ENCODE peak calls at places on chromosomes 5 and 9, in six cellular contexts. One of them, this sample, is unnamed.
A peak's percentile ranks its signal among the peaks of the same experiment; 100 is the strongest.

GRCh38 chr5:607541-608285 is 4.4 kb upstream of the CEP72 start:
- DNase-seq in effector memory CD4-positive, alpha-beta T cell: no peak
- DNase-seq in mucosa of descending colon: peak; percentile 59
- DNase-seq in fibroblast of lung: no peak
- DNase-seq in uterus: no peak
- DNase-seq in mesenchymal stem cell: no peak
- DNase-seq in this sample: peak; percentile 86

GRCh38 chr5:145484195-145484594 is 350.9 kb downstream of the PRELID2 start:
- DNase-seq in effector memory CD4-positive, alpha-beta T cell: no peak
- DNase-seq in mucosa of descending colon: no peak
- DNase-seq in fibroblast of lung: peak; percentile 87
- DNase-seq in uterus: no peak
- DNase-seq in mesenchymal stem cell: peak; percentile 83
- DNase-seq in this sample: no peak

GRCh38 chr9:38057416-38058195 is 11.4 kb downstream of the SHB start:
- DNase-seq in effector memory CD4-positive, alpha-beta T cell: no peak
- DNase-seq in mucosa of descending colon: no peak
- DNase-seq in fibroblast of lung: no peak
- DNase-seq in uterus: no peak
- DNase-seq in mesenchymal stem cell: no peak
- DNase-seq in this sample: peak; percentile 66

GRCh38 chr9:124108216-124108615 is 96.6 kb downstream of the LHX2 start:
- DNase-seq in effector memory CD4-positive, alpha-beta T cell: no peak
- DNase-seq in mucosa of descending colon: no peak
- DNase-seq in fibroblast of lung: no peak
- DNase-seq in uterus: no peak
- DNase-seq in mesenchymal stem cell: no peak
- DNase-seq in this sample: no peak

GRCh38 chr5:132822650-132823480 is 7.6 kb downstream of the SHROOM1 start:
- DNase-seq in effector memory CD4-positive, alpha-beta T cell: no peak
- DNase-seq in mucosa of descending colon: no peak
- DNase-seq in fibroblast of lung: peak; percentile 56
- DNase-seq in uterus: peak; percentile 15
- DNase-seq in mesenchymal stem cell: peak; percentile 44
- DNase-seq in this sample: no peak

GRCh38 chr9:87592554-87593394 is 95.1 kb downstream of the DAPK1 start:
- DNase-seq in effector memory CD4-positive, alpha-beta T cell: no peak
- DNase-seq in mucosa of descending colon: no peak
- DNase-seq in fibroblast of lung: peak; percentile 79
- DNase-seq in uterus: peak; percentile 73
- DNase-seq in mesenchymal stem cell: no peak
- DNase-seq in this sample: no peak

GRCh38 chr9:121557581-121558422 is 58.2 kb upstream of the GGTA1 start:
- DNase-seq in effector memory CD4-positive, alpha-beta T cell: no peak
- DNase-seq in mucosa of descending colon: no peak
- DNase-seq in fibroblast of lung: peak; percentile 97
- DNase-seq in uterus: peak; percentile 32
- DNase-seq in mesenchymal stem cell: peak; percentile 97
- DNase-seq in this sample: peak; percentile 85

GRCh38 chr9:86324308-86324707 is 29.9 kb downstream of the TUT7 start:
- DNase-seq in effector memory CD4-positive, alpha-beta T cell: no peak
- DNase-seq in mucosa of descending colon: no peak
- DNase-seq in fibroblast of lung: peak; percentile 64
- DNase-seq in uterus: no peak
- DNase-seq in mesenchymal stem cell: no peak
- DNase-seq in this sample: no peak

GRCh38 chr5:77295863-77296378 is 85.4 kb downstream of the PDE8B start:
- DNase-seq in effector memory CD4-positive, alpha-beta T cell: no peak
- DNase-seq in mucosa of descending colon: no peak
- DNase-seq in fibroblast of lung: no peak
- DNase-seq in uterus: no peak
- DNase-seq in mesenchymal stem cell: no peak
- DNase-seq in this sample: no peak

GRCh38 chr9:70352356-70352755 is 62.1 kb downstream of the KLF9 start:
- DNase-seq in effector memory CD4-positive, alpha-beta T cell: no peak
- DNase-seq in mucosa of descending colon: no peak
- DNase-seq in fibroblast of lung: peak; percentile 68
- DNase-seq in uterus: no peak
- DNase-seq in mesenchymal stem cell: peak; percentile 34
- DNase-seq in this sample: no peak

GRCh38 chr5:151005975-151006576 is 14.3 kb upstream of the GPX3 start:
- DNase-seq in effector memory CD4-positive, alpha-beta T cell: no peak
- DNase-seq in mucosa of descending colon: peak; percentile 81
- DNase-seq in fibroblast of lung: peak; percentile 12
- DNase-seq in uterus: peak; percentile 92
- DNase-seq in mesenchymal stem cell: peak; percentile 86
- DNase-seq in this sample: no peak

GRCh38 chr5:115575167-115576070 is 26.9 kb downstream of the TICAM2 start:
- DNase-seq in effector memory CD4-positive, alpha-beta T cell: no peak
- DNase-seq in mucosa of descending colon: no peak
- DNase-seq in fibroblast of lung: peak; percentile 92
- DNase-seq in uterus: no peak
- DNase-seq in mesenchymal stem cell: peak; percentile 72
- DNase-seq in this sample: no peak

GRCh38 chr5:65203746-65204145 is 278.0 kb downstream of the ADAMTS6 start:
- DNase-seq in effector memory CD4-positive, alpha-beta T cell: no peak
- DNase-seq in mucosa of descending colon: no peak
- DNase-seq in fibroblast of lung: peak; percentile 96
- DNase-seq in uterus: no peak
- DNase-seq in mesenchymal stem cell: peak; percentile 33
- DNase-seq in this sample: no peak

GRCh38 chr5:169861934-169862333 is 118.4 kb downstream of the INSYN2B start:
- DNase-seq in effector memory CD4-positive, alpha-beta T cell: no peak
- DNase-seq in mucosa of descending colon: no peak
- DNase-seq in fibroblast of lung: peak; percentile 94
- DNase-seq in uterus: no peak
- DNase-seq in mesenchymal stem cell: peak; percentile 63
- DNase-seq in this sample: no peak

GRCh38 chr9:83623634-83623991 is 670 bp downstream of the IDNK start:
- DNase-seq in effector memory CD4-positive, alpha-beta T cell: no peak
- DNase-seq in mucosa of descending colon: no peak
- DNase-seq in fibroblast of lung: no peak
- DNase-seq in uterus: no peak
- DNase-seq in mesenchymal stem cell: no peak
- DNase-seq in this sample: no peak

GRCh38 chr5:173234129-173234793 is 745 bp downstream of the NKX2-5 start:
- DNase-seq in effector memory CD4-positive, alpha-beta T cell: no peak
- DNase-seq in mucosa of descending colon: no peak
- DNase-seq in fibroblast of lung: no peak
- DNase-seq in uterus: no peak
- DNase-seq in mesenchymal stem cell: peak; percentile 57
- DNase-seq in this sample: peak; percentile 67

GRCh38 chr9:120892177-120892747 is 15.3 kb upstream of the PHF19 start:
- DNase-seq in effector memory CD4-positive, alpha-beta T cell: no peak
- DNase-seq in mucosa of descending colon: no peak
- DNase-seq in fibroblast of lung: no peak
- DNase-seq in uterus: no peak
- DNase-seq in mesenchymal stem cell: no peak
- DNase-seq in this sample: no peak

GRCh38 chr9:116421006-116421538 is 266.0 kb upstream of the TRIM32 start:
- DNase-seq in effector memory CD4-positive, alpha-beta T cell: no peak
- DNase-seq in mucosa of descending colon: no peak
- DNase-seq in fibroblast of lung: peak; percentile 14
- DNase-seq in uterus: no peak
- DNase-seq in mesenchymal stem cell: no peak
- DNase-seq in this sample: no peak

GRCh38 chr5:132012385-132013005 is 1.0 kb upstream of the ACSL6 start:
- DNase-seq in effector memory CD4-positive, alpha-beta T cell: no peak
- DNase-seq in mucosa of descending colon: no peak
- DNase-seq in fibroblast of lung: peak; percentile 66
- DNase-seq in uterus: no peak
- DNase-seq in mesenchymal stem cell: peak; percentile 75
- DNase-seq in this sample: peak; percentile 69

GRCh38 chr5:53424691-53425597 is 55.5 kb upstream of the FST start:
- DNase-seq in effector memory CD4-positive, alpha-beta T cell: no peak
- DNase-seq in mucosa of descending colon: no peak
- DNase-seq in fibroblast of lung: peak; percentile 62
- DNase-seq in uterus: no peak
- DNase-seq in mesenchymal stem cell: no peak
- DNase-seq in this sample: no peak

GRCh38 chr9:127698985-127699670 is 7.7 kb upstream of the CFAP157 start:
- DNase-seq in effector memory CD4-positive, alpha-beta T cell: peak; percentile 80
- DNase-seq in mucosa of descending colon: peak; percentile 95
- DNase-seq in fibroblast of lung: peak; percentile 97
- DNase-seq in uterus: peak; percentile 96
- DNase-seq in mesenchymal stem cell: peak; percentile 94
- DNase-seq in this sample: peak; percentile 96

GRCh38 chr5:150044334-150044681 is 42.0 kb downstream of the CSF1R start:
- DNase-seq in effector memory CD4-positive, alpha-beta T cell: no peak
- DNase-seq in mucosa of descending colon: no peak
- DNase-seq in fibroblast of lung: peak; percentile 86
- DNase-seq in uterus: no peak
- DNase-seq in mesenchymal stem cell: peak; percentile 71
- DNase-seq in this sample: no peak

GRCh38 chr5:141366016-141366896 is 2.3 kb downstream of the PCDHGA5 start:
- DNase-seq in effector memory CD4-positive, alpha-beta T cell: no peak
- DNase-seq in mucosa of descending colon: no peak
- DNase-seq in fibroblast of lung: no peak
- DNase-seq in uterus: no peak
- DNase-seq in mesenchymal stem cell: no peak
- DNase-seq in this sample: no peak
- H3K9me3 ChIP-seq in effector memory CD4-positive, alpha-beta T cell: no peaks in the 10 kb centered on the region
- H3K9me3 ChIP-seq in mucosa of descending colon: peaks cover 72% of the 10 kb centered on the region
- H3K9me3 ChIP-seq in fibroblast of lung: peaks cover 5% of the 10 kb centered on the region
- H3K9me3 ChIP-seq in uterus: peaks cover 92% of the 10 kb centered on the region
- H3K9me3 ChIP-seq in mesenchymal stem cell: peaks cover 58% of the 10 kb centered on the region
- H3K9me3 ChIP-seq in this sample: peaks cover 63% of the 10 kb centered on the region

DNA sequence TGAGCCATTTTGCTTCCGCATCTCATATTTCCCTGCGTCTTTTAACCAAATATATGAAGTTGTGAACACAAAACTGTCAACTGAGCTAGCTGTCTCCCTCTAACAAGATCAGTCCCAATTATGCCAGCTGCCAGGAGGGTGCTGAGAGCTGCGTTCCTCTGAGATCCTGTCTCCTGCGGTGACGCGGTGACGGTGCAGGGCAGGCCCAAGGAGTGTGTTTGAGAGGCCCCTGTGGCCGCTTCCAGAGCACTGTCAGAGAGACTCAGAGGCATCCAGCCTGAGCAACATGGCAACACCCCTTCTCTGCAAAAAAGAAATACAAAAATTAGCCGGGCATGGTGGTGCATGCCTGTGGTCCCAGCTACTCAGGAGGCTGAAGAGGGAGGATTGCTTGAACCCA is 126.3 kb upstream of the FOXD4L5 start:
- DNase-seq in effector memory CD4-positive, alpha-beta T cell: no peak
- DNase-seq in mucosa of descending colon: peak; percentile 11
- DNase-seq in fibroblast of lung: no peak
- DNase-seq in uterus: no peak
- DNase-seq in mesenchymal stem cell: no peak
- DNase-seq in this sample: peak; percentile 41
- H3K9me3 ChIP-seq in effector memory CD4-positive, alpha-beta T cell: peaks cover 7% of the 10 kb centered on the region
- H3K9me3 ChIP-seq in mucosa of descending colon: peaks cover 54% of the 10 kb centered on the region
- H3K9me3 ChIP-seq in fibroblast of lung: no peaks in the 10 kb centered on the region
- H3K9me3 ChIP-seq in uterus: no peaks in the 10 kb centered on the region
- H3K9me3 ChIP-seq in mesenchymal stem cell: no peaks in the 10 kb centered on the region
- H3K9me3 ChIP-seq in this sample: peaks cover 87% of the 10 kb centered on the region

DNA sequence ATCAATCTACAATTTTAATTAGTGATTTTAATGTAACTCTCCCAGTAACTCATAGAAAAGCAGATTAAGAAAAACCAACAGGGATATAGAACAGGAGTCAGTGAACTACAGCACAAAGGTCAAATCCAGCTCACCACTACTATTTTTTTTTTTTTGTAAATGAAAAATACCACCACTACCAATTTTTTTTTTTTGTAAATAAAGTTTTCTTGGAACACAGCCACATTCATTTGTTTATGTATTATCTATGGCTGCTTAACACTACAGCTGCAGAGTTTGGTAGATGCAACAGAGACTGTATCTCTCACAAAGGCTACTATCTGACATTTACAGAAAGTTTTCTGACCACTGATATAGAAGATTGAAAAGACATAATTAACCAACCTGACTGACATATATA is 11.7 kb downstream of the ZNF510 start:
- DNase-seq in effector memory CD4-positive, alpha-beta T cell: no peak
- DNase-seq in mucosa of descending colon: no peak
- DNase-seq in fibroblast of lung: no peak
- DNase-seq in uterus: no peak
- DNase-seq in mesenchymal stem cell: no peak
- DNase-seq in this sample: no peak
- H3K9me3 ChIP-seq in effector memory CD4-positive, alpha-beta T cell: peaks cover 57% of the 10 kb centered on the region
- H3K9me3 ChIP-seq in mucosa of descending colon: peaks cover 95% of the 10 kb centered on the region
- H3K9me3 ChIP-seq in fibroblast of lung: no peaks in the 10 kb centered on the region
- H3K9me3 ChIP-seq in uterus: peaks cover 96% of the 10 kb centered on the region
- H3K9me3 ChIP-seq in mesenchymal stem cell: peaks cover 96% of the 10 kb centered on the region
- H3K9me3 ChIP-seq in this sample: peaks cover 99% of the 10 kb centered on the region

DNA sequence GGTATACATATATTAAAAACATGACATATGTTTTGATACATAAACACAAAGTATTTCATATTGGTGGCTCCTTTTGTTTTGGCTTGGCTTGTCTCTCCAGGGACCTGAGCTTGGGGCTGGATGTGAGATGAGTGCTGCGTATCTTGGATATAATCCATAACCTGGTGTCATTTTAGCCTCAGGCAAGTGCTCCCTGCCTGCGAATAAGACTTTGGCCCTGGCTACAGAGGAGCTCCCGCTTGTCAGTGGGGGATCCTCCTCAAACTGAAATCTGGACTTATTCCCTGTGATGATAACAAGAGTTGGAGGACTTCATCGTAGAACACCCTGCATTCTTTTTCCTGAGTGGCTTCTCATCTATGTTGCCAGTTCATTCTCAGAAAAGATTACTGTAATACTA is 341.7 kb upstream of the CLINT1 start:
- DNase-seq in effector memory CD4-positive, alpha-beta T cell: no peak
- DNase-seq in mucosa of descending colon: no peak
- DNase-seq in fibroblast of lung: no peak
- DNase-seq in uterus: no peak
- DNase-seq in mesenchymal stem cell: no peak
- DNase-seq in this sample: no peak
- H3K9me3 ChIP-seq in effector memory CD4-positive, alpha-beta T cell: no peaks in the 10 kb centered on the region
- H3K9me3 ChIP-seq in mucosa of descending colon: no peaks in the 10 kb centered on the region
- H3K9me3 ChIP-seq in fibroblast of lung: no peaks in the 10 kb centered on the region
- H3K9me3 ChIP-seq in uterus: no peaks in the 10 kb centered on the region
- H3K9me3 ChIP-seq in mesenchymal stem cell: no peaks in the 10 kb centered on the region
- H3K9me3 ChIP-seq in this sample: no peaks in the 10 kb centered on the region

GRCh38 chr9:2313512-2313911 is 298.4 kb downstream of the SMARCA2 start:
- DNase-seq in effector memory CD4-positive, alpha-beta T cell: no peak
- DNase-seq in mucosa of descending colon: no peak
- DNase-seq in fibroblast of lung: no peak
- DNase-seq in uterus: no peak
- DNase-seq in mesenchymal stem cell: no peak
- DNase-seq in this sample: no peak
- H3K9me3 ChIP-seq in effector memory CD4-positive, alpha-beta T cell: peaks cover 9% of the 10 kb centered on the region
- H3K9me3 ChIP-seq in mucosa of descending colon: peaks cover 32% of the 10 kb centered on the region
- H3K9me3 ChIP-seq in fibroblast of lung: no peaks in the 10 kb centered on the region
- H3K9me3 ChIP-seq in uterus: peaks cover 27% of the 10 kb centered on the region
- H3K9me3 ChIP-seq in mesenchymal stem cell: peaks cover 54% of the 10 kb centered on the region
- H3K9me3 ChIP-seq in this sample: peaks cover 62% of the 10 kb centered on the region

This sample was measured in spleen.